ENCODE peak calls at places on chromosome 17, in eight cellular contexts. One of them, this sample, is unnamed.

GRCh38 chr17:66885417-66885816 is 50.5 kb downstream of the CACNG5 start:
- DNase-seq in T-helper 1 cell: no peak
- DNase-seq in NAMALWA: no peak
- DNase-seq in anterior cingulate cortex: no peak
- DNase-seq in NCI-H2171 treated with DMSO at 0.1 percent for 48 hours: peak
- DNase-seq in aorta: no peak
- DNase-seq in left ventricle myocardium inferior: no peak
- DNase-seq in A172: no peak
- DNase-seq in this sample: no peak

GRCh38 chr17:58082341-58082869 is 814 bp upstream of the DYNLL2 start:
- DNase-seq in T-helper 1 cell: no peak
- DNase-seq in NAMALWA: no peak
- DNase-seq in anterior cingulate cortex: no peak
- DNase-seq in NCI-H2171 treated with DMSO at 0.1 percent for 48 hours: no peak
- DNase-seq in aorta: no peak
- DNase-seq in left ventricle myocardium inferior: no peak
- DNase-seq in A172: no peak
- DNase-seq in this sample: no peak

GRCh38 chr17:51371732-51372151 is 111.4 kb downstream of the UTP18 start:
- DNase-seq in T-helper 1 cell: no peak
- DNase-seq in NAMALWA: peak
- DNase-seq in anterior cingulate cortex: peak
- DNase-seq in NCI-H2171 treated with DMSO at 0.1 percent for 48 hours: peak
- DNase-seq in aorta: no peak
- DNase-seq in left ventricle myocardium inferior: no peak
- DNase-seq in A172: peak
- DNase-seq in this sample: no peak

GRCh38 chr17:7393613-7394451 is 493 bp downstream of the PLSCR3 start:
- DNase-seq in T-helper 1 cell: peak
- DNase-seq in NAMALWA: peak
- DNase-seq in anterior cingulate cortex: no peak
- DNase-seq in NCI-H2171 treated with DMSO at 0.1 percent for 48 hours: peak
- DNase-seq in aorta: peak
- DNase-seq in left ventricle myocardium inferior: peak
- DNase-seq in A172: peak
- DNase-seq in this sample: peak

GRCh38 chr17:76478097-76478496 is 10.7 kb downstream of the AANAT start:
- DNase-seq in T-helper 1 cell: no peak
- DNase-seq in NAMALWA: no peak
- DNase-seq in anterior cingulate cortex: no peak
- DNase-seq in NCI-H2171 treated with DMSO at 0.1 percent for 48 hours: no peak
- DNase-seq in aorta: no peak
- DNase-seq in left ventricle myocardium inferior: no peak
- DNase-seq in A172: no peak
- DNase-seq in this sample: no peak

GRCh38 chr17:58643147-58643546 is 48.7 kb downstream of the TEX14 start:
- DNase-seq in T-helper 1 cell: no peak
- DNase-seq in NAMALWA: no peak
- DNase-seq in anterior cingulate cortex: no peak
- DNase-seq in NCI-H2171 treated with DMSO at 0.1 percent for 48 hours: no peak
- DNase-seq in aorta: no peak
- DNase-seq in left ventricle myocardium inferior: no peak
- DNase-seq in A172: peak
- DNase-seq in this sample: no peak

GRCh38 chr17:70130274-70130673 is 39.1 kb upstream of the KCNJ2 start:
- DNase-seq in T-helper 1 cell: no peak
- DNase-seq in NAMALWA: no peak
- DNase-seq in anterior cingulate cortex: no peak
- DNase-seq in NCI-H2171 treated with DMSO at 0.1 percent for 48 hours: no peak
- DNase-seq in aorta: no peak
- DNase-seq in left ventricle myocardium inferior: no peak
- DNase-seq in A172: no peak
- DNase-seq in this sample: no peak

GRCh38 chr17:40427002-40427491 is 9.4 kb upstream of the TOP2A start:
- DNase-seq in T-helper 1 cell: no peak
- DNase-seq in NAMALWA: no peak
- DNase-seq in anterior cingulate cortex: no peak
- DNase-seq in NCI-H2171 treated with DMSO at 0.1 percent for 48 hours: no peak
- DNase-seq in aorta: no peak
- DNase-seq in left ventricle myocardium inferior: no peak
- DNase-seq in A172: no peak
- DNase-seq in this sample: no peak

GRCh38 chr17:69874220-69874670 is 200.8 kb upstream of the KCNJ16 start:
- DNase-seq in T-helper 1 cell: no peak
- DNase-seq in NAMALWA: no peak
- DNase-seq in anterior cingulate cortex: no peak
- DNase-seq in NCI-H2171 treated with DMSO at 0.1 percent for 48 hours: no peak
- DNase-seq in aorta: no peak
- DNase-seq in left ventricle myocardium inferior: no peak
- DNase-seq in A172: no peak
- DNase-seq in this sample: no peak

GRCh38 chr17:66904760-66905637 is 59.5 kb upstream of the CACNG4 start:
- DNase-seq in T-helper 1 cell: no peak
- DNase-seq in NAMALWA: no peak
- DNase-seq in anterior cingulate cortex: peak
- DNase-seq in NCI-H2171 treated with DMSO at 0.1 percent for 48 hours: peak
- DNase-seq in aorta: no peak
- DNase-seq in left ventricle myocardium inferior: peak
- DNase-seq in A172: peak
- DNase-seq in this sample: peak

GRCh38 chr17:59892251-59892848 is 393 bp downstream of the TUBD1 start:
- DNase-seq in T-helper 1 cell: no peak
- DNase-seq in NAMALWA: no peak
- DNase-seq in anterior cingulate cortex: no peak
- DNase-seq in NCI-H2171 treated with DMSO at 0.1 percent for 48 hours: no peak
- DNase-seq in aorta: peak
- DNase-seq in left ventricle myocardium inferior: no peak
- DNase-seq in A172: no peak
- DNase-seq in this sample: no peak

GRCh38 chr17:5703736-5704135 is 119.4 kb upstream of the NLRP1 start:
- DNase-seq in T-helper 1 cell: no peak
- DNase-seq in NAMALWA: no peak
- DNase-seq in anterior cingulate cortex: no peak
- DNase-seq in NCI-H2171 treated with DMSO at 0.1 percent for 48 hours: no peak
- DNase-seq in aorta: no peak
- DNase-seq in left ventricle myocardium inferior: no peak
- DNase-seq in A172: no peak
- DNase-seq in this sample: no peak

GRCh38 chr17:5263441-5263840 is 18.6 kb upstream of the RABEP1 start:
- DNase-seq in T-helper 1 cell: no peak
- DNase-seq in NAMALWA: no peak
- DNase-seq in anterior cingulate cortex: no peak
- DNase-seq in NCI-H2171 treated with DMSO at 0.1 percent for 48 hours: no peak
- DNase-seq in aorta: no peak
- DNase-seq in left ventricle myocardium inferior: no peak
- DNase-seq in A172: no peak
- DNase-seq in this sample: no peak

GRCh38 chr17:43907425-43907981 is at the start of gene MPP2:
- DNase-seq in T-helper 1 cell: peak
- DNase-seq in NAMALWA: peak
- DNase-seq in anterior cingulate cortex: peak
- DNase-seq in NCI-H2171 treated with DMSO at 0.1 percent for 48 hours: peak
- DNase-seq in aorta: peak
- DNase-seq in left ventricle myocardium inferior: peak
- DNase-seq in A172: no peak
- DNase-seq in this sample: peak

GRCh38 chr17:35447494-35447893 is 1.1 kb downstream of the SLFN13 start:
- DNase-seq in T-helper 1 cell: no peak
- DNase-seq in NAMALWA: no peak
- DNase-seq in anterior cingulate cortex: no peak
- DNase-seq in NCI-H2171 treated with DMSO at 0.1 percent for 48 hours: no peak
- DNase-seq in aorta: no peak
- DNase-seq in left ventricle myocardium inferior: no peak
- DNase-seq in A172: no peak
- DNase-seq in this sample: no peak

GRCh38 chr17:2690165-2691068 is 21.1 kb downstream of the CLUH start:
- DNase-seq in T-helper 1 cell: no peak
- DNase-seq in NAMALWA: no peak
- DNase-seq in anterior cingulate cortex: no peak
- DNase-seq in NCI-H2171 treated with DMSO at 0.1 percent for 48 hours: no peak
- DNase-seq in aorta: no peak
- DNase-seq in left ventricle myocardium inferior: no peak
- DNase-seq in A172: no peak
- DNase-seq in this sample: no peak

GRCh38 chr17:45430738-45431530 is 1.7 kb downstream of the ARHGAP27 start:
- DNase-seq in T-helper 1 cell: no peak
- DNase-seq in NAMALWA: peak
- DNase-seq in anterior cingulate cortex: no peak
- DNase-seq in NCI-H2171 treated with DMSO at 0.1 percent for 48 hours: no peak
- DNase-seq in aorta: peak
- DNase-seq in left ventricle myocardium inferior: no peak
- DNase-seq in A172: no peak
- DNase-seq in this sample: peak

GRCh38 chr17:74959826-74960738 is 12.5 kb downstream of the HID1 start:
- DNase-seq in T-helper 1 cell: no peak
- DNase-seq in NAMALWA: no peak
- DNase-seq in anterior cingulate cortex: no peak
- DNase-seq in NCI-H2171 treated with DMSO at 0.1 percent for 48 hours: no peak
- DNase-seq in aorta: no peak
- DNase-seq in left ventricle myocardium inferior: no peak
- DNase-seq in A172: peak
- DNase-seq in this sample: peak

GRCh38 chr17:14699569-14700190 is 398.8 kb downstream of the HS3ST3B1 start:
- DNase-seq in T-helper 1 cell: no peak
- DNase-seq in NAMALWA: no peak
- DNase-seq in anterior cingulate cortex: no peak
- DNase-seq in NCI-H2171 treated with DMSO at 0.1 percent for 48 hours: no peak
- DNase-seq in aorta: no peak
- DNase-seq in left ventricle myocardium inferior: no peak
- DNase-seq in A172: no peak
- DNase-seq in this sample: no peak

This sample was measured in upper lobe of left lung.